ENCODE peak calls at places on chromosome 22, in seven cellular contexts. R is iris pigment epithelial cell, V is amniotic epithelial cell, L is iPS DF 6.9, A is psoas muscle, O is ELR, I is cardiac fibroblast. X is an unnamed sample.

GRCh38 chr22:49738566-49738965 is 89.1 kb downstream of the BRD1 start:
- DNase-seq in R (no peak), V (no peak), L (no peak), A (no peak), O (no peak), I (no peak), X (no peak)

GRCh38 chr22:20940178-20940790 is 23.1 kb downstream of the CRKL start:
- DNase-seq in R (no peak), V (no peak), L (no peak), A (no peak), O (no peak), I (no peak), X (peak)

GRCh38 chr22:17781319-17782031 is 7.2 kb upstream of the BID start:
- DNase-seq in R (peak), V (peak), L (no peak), A (no peak), O (peak), I (peak), X (peak)

GRCh38 chr22:19983701-19984100 is 32.9 kb downstream of the ARVCF start:
- DNase-seq in R (no peak), V (no peak), L (no peak), A (peak), O (no peak), I (no peak), X (no peak)

GRCh38 chr22:22228921-22229320 is 15.7 kb upstream of the VPREB1 start:
- DNase-seq in R (no peak), V (no peak), L (no peak), A (no peak), O (no peak), I (no peak), X (no peak)

GRCh38 chr22:42151924-42152635 is 21.5 kb upstream of the CYP2D6 start:
- DNase-seq in R (no peak), V (no peak), L (no peak), A (peak), O (no peak), I (no peak), X (no peak)

GRCh38 chr22:33803371-33803770 is 116.9 kb downstream of the LARGE1 start:
- DNase-seq in R (peak), V (no peak), L (no peak), A (no peak), O (no peak), I (peak), X (peak)

GRCh38 chr22:20000246-20001081 is 16.2 kb downstream of the ARVCF start:
- DNase-seq in R (no peak), V (no peak), L (no peak), A (peak), O (no peak), I (no peak), X (no peak)

GRCh38 chr22:37734402-37734700 is 37.5 kb downstream of the TRIOBP start:
- DNase-seq in R (no peak), V (no peak), L (no peak), A (no peak), O (no peak), I (no peak), X (no peak)

GRCh38 chr22:47064016-47064415 is 301.6 kb downstream of the TBC1D22A start:
- DNase-seq in R (no peak), V (no peak), L (no peak), A (no peak), O (no peak), I (no peak), X (no peak)

GRCh38 chr22:43042101-43042780 is 27.3 kb upstream of the PACSIN2 start:
- DNase-seq in R (no peak), V (no peak), L (no peak), A (no peak), O (no peak), I (no peak), X (peak)

X was measured in AG10803.